ENCODE peak calls at places on chromosomes 12 and 14, in five cellular contexts. A, N, G, J and W are unnamed samples.

GRCh38 chr14:41235466-41235865 is 371.2 kb upstream of the LRFN5 start:
- DNase-seq in G (no peak), A (no peak), N (no peak), J (no peak), W (no peak)

GRCh38 chr12:63955831-63956685 is 111.6 kb downstream of the SRGAP1 start:
- DNase-seq in J (peak; percentile 82), N (no peak), G (no peak), A (peak; percentile 57), W (no peak)

GRCh38 chr14:96104469-96105057 is 65.4 kb downstream of the C14orf132 start:
- DNase-seq in A (no peak), J (peak; percentile 90), N (no peak), G (peak; percentile 98), W (no peak)

GRCh38 chr12:79844693-79845092 is 90.2 kb downstream of the PPP1R12A start:
- DNase-seq in J (no peak), G (peak; percentile 93), N (no peak), A (no peak), W (no peak)

GRCh38 chr12:31362115-31362758 is 36.3 kb upstream of the SINHCAF start:
- DNase-seq in A (peak; percentile 69), G (no peak), N (no peak), J (no peak), W (no peak)

GRCh38 chr12:38625306-38625705 is 280.1 kb downstream of the CPNE8 start:
- DNase-seq in J (no peak), A (no peak), G (no peak), N (no peak), W (no peak)

GRCh38 chr14:54894995-54895394 is 7.6 kb downstream of the GCH1 start:
- DNase-seq in G (peak; percentile 21), A (no peak), J (no peak), N (no peak), W (no peak)

GRCh38 chr14:64965356-64966000 is 6.7 kb downstream of the RAB15 start:
- DNase-seq in J (no peak), G (no peak), A (no peak), N (no peak), W (no peak)

GRCh38 chr12:14431990-14432389 is 66.5 kb downstream of the ATF7IP start:
- DNase-seq in J (no peak), A (no peak), G (no peak), N (no peak), W (no peak)

GRCh38 chr14:59213368-59214315 is 25.2 kb downstream of the DAAM1 start:
- DNase-seq in G (peak; percentile 16), N (no peak), J (no peak), A (no peak), W (no peak)

GRCh38 chr12:50387487-50387886 is 8.9 kb downstream of the FAM186A start:
- DNase-seq in G (no peak), J (no peak), A (no peak), N (no peak), W (no peak)

GRCh38 chr14:34049769-34050168 is 98.9 kb upstream of the EGLN3 start:
- DNase-seq in A (no peak), N (no peak), J (no peak), G (no peak), W (no peak)

GRCh38 chr14:92747701-92748258 is 647 bp downstream of the LGMN start:
- DNase-seq in J (no peak), G (peak; percentile 21), N (no peak), A (no peak), W (no peak)

GRCh38 chr14:98195256-98195655 is 1076.7 kb downstream of the BCL11B start:
- DNase-seq in N (no peak), A (no peak), G (no peak), J (no peak), W (no peak)

GRCh38 chr12:57983150-57983857 is 41.9 kb downstream of the ATP23 start:
- DNase-seq in N (peak; percentile 15), A (peak; percentile 63), J (no peak), G (peak; percentile 24), W (no peak)

GRCh38 chr14:105582639-105583038 is 56.3 kb downstream of the TMEM121 start:
- DNase-seq in G (no peak), A (no peak), N (no peak), J (no peak), W (peak; percentile 26)

GRCh38 chr12:27009926-27010325 is 4.3 kb downstream of the TM7SF3 start:
- DNase-seq in A (peak; percentile 47), G (no peak), N (peak; percentile 24), J (no peak), W (peak; percentile 27)

GRCh38 chr12:3379079-3379478 is 111.9 kb upstream of the PRMT8 start:
- DNase-seq in N (no peak), G (no peak), J (no peak), A (no peak), W (no peak)

GRCh38 chr14:103542545-103543088 is 13.6 kb downstream of the TRMT61A start:
- DNase-seq in A (no peak), N (no peak), J (no peak), G (no peak), W (no peak)

GRCh38 chr14:68278568-68279436 is 459.2 kb downstream of the RAD51B start:
- DNase-seq in A (no peak), J (peak; percentile 37), G (peak; percentile 87), N (no peak), W (no peak)

GRCh38 chr12:33945438-33945784 is 76.9 kb upstream of the ALG10 start:
- DNase-seq in A (no peak), N (no peak), J (no peak), G (no peak), W (no peak)

GRCh38 chr14:72796935-72797334 is 97.0 kb downstream of the DPF3 start:
- DNase-seq in A (no peak), G (no peak), J (no peak), N (no peak), W (no peak)

GRCh38 chr14:94320243-94320642 is 2.9 kb downstream of the SERPINA6 start:
- DNase-seq in A (no peak), N (no peak), J (no peak), G (no peak), W (no peak)

GRCh38 chr12:57389033-57389432 is 41.8 kb downstream of the R3HDM2 start:
- DNase-seq in G (peak; percentile 88), N (no peak), A (no peak), J (no peak), W (no peak)

GRCh38 chr14:64680013-64680674 is 24.1 kb upstream of the PLEKHG3 start:
- DNase-seq in G (peak; percentile 12), J (peak; percentile 54), N (no peak), A (no peak), W (no peak)

GRCh38 chr12:72699362-72699761 is 427.2 kb downstream of the TRHDE start:
- DNase-seq in J (no peak), G (no peak), N (no peak), A (no peak), W (no peak)